ENCODE peak calls at places on chromosomes 4 and X, in five cellular contexts. J is lung; I is cardiac muscle cell; H is SK-N-SH; P is CD8-positive, alpha-beta T cell. M is an unnamed sample.
A peak's percentile ranks its signal among the peaks of the same experiment; 100 is the strongest.

GRCh38 chr4:38322709-38323108 is 341.3 kb upstream of the KLF3 start:
- DNase-seq in J (no peak), I (peak; percentile 89), H (no peak), P (no peak), M (no peak)

GRCh38 chrX:25389276-25389675 is 373.5 kb upstream of the ARX start:
- DNase-seq in J (no peak), I (no peak), H (no peak), P (no peak), M (no peak)

GRCh38 chr4:1195109-1195671 is 22.8 kb upstream of the SPON2 start:
- DNase-seq in J (no peak), I (no peak), H (peak; percentile 43), P (no peak), M (no peak)

GRCh38 chr4:94354474-94354896 is 11.8 kb upstream of the HPGDS start:
- DNase-seq in J (no peak), I (no peak), H (no peak), P (no peak), M (no peak)

GRCh38 chrX:113510586-113510985 is 670.0 kb upstream of the AMOT start:
- DNase-seq in J (no peak), I (peak; percentile 9), H (no peak), P (no peak), M (no peak)

GRCh38 chr4:70946944-70947343 is 44.8 kb downstream of the MOB1B start:
- DNase-seq in J (no peak), I (no peak), H (no peak), P (no peak), M (no peak)

GRCh38 chr4:101334963-101335572 is 12.3 kb downstream of the PPP3CA start:
- DNase-seq in J (no peak), I (peak; percentile 31), H (no peak), P (no peak), M (no peak)

GRCh38 chr4:910366-911091 is 21.6 kb downstream of the GAK start:
- DNase-seq in J (no peak), I (no peak), H (no peak), P (no peak), M (no peak)

GRCh38 chrX:115896362-115896761 is 274.2 kb upstream of the AGTR2 start:
- DNase-seq in J (peak; percentile 22), I (no peak), H (no peak), P (no peak), M (no peak)

GRCh38 chrX:19127649-19128168 is 5.4 kb upstream of the ADGRG2 start:
- DNase-seq in J (no peak), I (peak; percentile 69), H (no peak), P (no peak), M (no peak)

GRCh38 chr4:54547299-54548097 is 110.3 kb upstream of the KIT start:
- DNase-seq in J (no peak), I (no peak), H (no peak), P (no peak), M (no peak)

GRCh38 chr4:82090717-82091116 is 283.1 kb downstream of the HNRNPD start:
- DNase-seq in J (no peak), I (no peak), H (no peak), P (no peak), M (no peak)

GRCh38 chr4:85783483-85783882 is 308.5 kb downstream of the ARHGAP24 start:
- DNase-seq in J (no peak), I (peak; percentile 87), H (no peak), P (no peak), M (no peak)

GRCh38 chr4:36178489-36178888 is 65.8 kb downstream of the ARAP2 start:
- DNase-seq in J (no peak), I (no peak), H (no peak), P (no peak), M (no peak)

GRCh38 chrX:136731798-136732197 is 48.9 kb downstream of the ARHGEF6 start:
- DNase-seq in J (no peak), I (no peak), H (no peak), P (no peak), M (no peak)

GRCh38 chr4:102843938-102844337 is 16.6 kb upstream of the UBE2D3 start:
- DNase-seq in J (no peak), I (no peak), H (peak; percentile 45), P (no peak), M (no peak)

GRCh38 chr4:26806331-26806730 is 54.3 kb upstream of the STIM2 start:
- DNase-seq in J (no peak), I (no peak), H (no peak), P (no peak), M (no peak)

GRCh38 chrX:132651411-132652086 is 162.7 kb upstream of the MBNL3 start:
- DNase-seq in J (no peak), I (no peak), H (no peak), P (no peak), M (no peak)

GRCh38 chr4:82240410-82240809 is 133.4 kb downstream of the HNRNPD start:
- DNase-seq in J (no peak), I (no peak), H (no peak), P (no peak), M (no peak)

GRCh38 chr4:83771113-83771705 is 235.3 kb downstream of the GPAT3 start:
- DNase-seq in J (peak; percentile 34), I (peak; percentile 65), H (peak; percentile 6), P (no peak), M (no peak)

GRCh38 chrX:13748486-13748885 is 13.9 kb downstream of the OFD1 start:
- DNase-seq in J (no peak), I (no peak), H (no peak), P (no peak), M (no peak)

GRCh38 chrX:68238568-68238967 is 194.7 kb downstream of the OPHN1 start:
- DNase-seq in J (no peak), I (no peak), H (peak; percentile 2), P (no peak), M (no peak)

GRCh38 chrX:140918398-140919043 is 83.9 kb upstream of the SPANXB1 start:
- DNase-seq in J (peak; percentile 37), I (peak; percentile 82), H (peak; percentile 36), P (peak; percentile 17), M (no peak)

GRCh38 chrX:130125090-130125489 is 14.8 kb upstream of the ELF4 start:
- DNase-seq in J (no peak), I (peak; percentile 94), H (peak; percentile 71), P (no peak), M (no peak)

GRCh38 chrX:71198066-71198465 is 25.0 kb upstream of the GJB1 start:
- DNase-seq in J (no peak), I (peak; percentile 20), H (no peak), P (no peak), M (peak; percentile 30)

GRCh38 chr4:27048350-27049100 is 187.9 kb downstream of the STIM2 start:
- DNase-seq in J (no peak), I (peak; percentile 36), H (peak; percentile 46), P (no peak), M (no peak)

GRCh38 chr4:183571350-183572076 is 66.7 kb downstream of the ING2 start:
- DNase-seq in J (peak; percentile 88), I (peak; percentile 25), H (peak; percentile 27), P (no peak), M (no peak)

GRCh38 chr4:6910960-6911874 is 1.6 kb downstream of the TBC1D14 start:
- DNase-seq in J (no peak), I (no peak), H (no peak), P (no peak), M (no peak)

GRCh38 chr4:6909970-6910339 is 329 bp downstream of the TBC1D14 start:
- DNase-seq in J (no peak), I (no peak), H (no peak), P (peak; percentile 45), M (no peak)

GRCh38 chr4:6908397-6909112 is 1.1 kb upstream of the TBC1D14 start:
- DNase-seq in J (no peak), I (peak; percentile 69), H (peak; percentile 58), P (no peak), M (no peak)

GRCh38 chr4:6909113-6909969 is at the start of gene TBC1D14:
- DNase-seq in J (peak; percentile 89), I (peak; percentile 89), H (peak; percentile 98), P (peak; percentile 84), M (peak; percentile 89)

GRCh38 chr4:6910340-6910959 is 824 bp downstream of the TBC1D14 start:
- DNase-seq in J (no peak), I (no peak), H (peak; percentile 51), P (no peak), M (no peak)
- TF ChIP-seq CTCF in J (no peak), I (peak; percentile 16), H (peak; percentile 20), P (peak; percentile 40), M (no peak)

DNA sequence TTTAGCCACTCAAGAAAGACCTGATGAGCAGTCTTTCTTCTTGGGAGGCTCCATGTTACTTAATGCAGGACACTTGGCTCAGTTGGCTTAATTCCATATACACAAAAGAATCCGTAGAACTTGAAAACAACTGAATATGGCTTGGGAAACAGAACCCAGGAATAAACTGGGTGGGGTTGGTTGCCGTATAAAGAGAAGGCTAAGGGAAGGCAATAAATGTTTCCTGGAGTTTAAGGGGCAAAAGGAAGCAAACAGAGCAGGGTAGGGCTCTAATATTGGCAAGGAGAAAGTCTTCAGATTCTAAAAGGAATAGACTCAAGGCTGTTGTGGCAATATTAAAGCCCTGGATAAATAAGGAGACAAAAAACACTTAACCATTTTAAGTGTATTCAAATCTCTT is 8.4 kb downstream of the TNMD start:
- DNase-seq in J (no peak), I (no peak), H (no peak), P (no peak), M (no peak)
- H3K4me3 ChIP-seq in J (no peak overlapping the region), I (no peak overlapping the region), H (no peak overlapping the region), P (no peak overlapping the region), M (no peak overlapping the region)

GRCh38 chr4:107034982-107035710 is 967 bp downstream of the DKK2 start:
- DNase-seq in J (no peak), I (peak; percentile 29), H (peak; percentile 53), P (no peak), M (no peak)

GRCh38 chr4:107035711-107036601 is at the start of gene DKK2:
- DNase-seq in J (peak; percentile 28), I (peak; percentile 33), H (peak; percentile 40), P (no peak), M (no peak)

GRCh38 chr4:107036602-107037151 is 564 bp upstream of the DKK2 start:
- DNase-seq in J (no peak), I (no peak), H (peak; percentile 33), P (no peak), M (no peak)

GRCh38 chr4:107034091-107034698 is 1.9 kb downstream of the DKK2 start:
- DNase-seq in J (peak; percentile 28), I (peak; percentile 26), H (peak; percentile 77), P (no peak), M (no peak)

GRCh38 chr4:107037188-107037587 is 1.1 kb upstream of the DKK2 start:
- DNase-seq in J (no peak), I (peak; percentile 53), H (peak; percentile 67), P (no peak), M (no peak)
- TF ChIP-seq CTCF in J (no peak), I (peak; percentile 73), H (peak; percentile 81), P (no peak), M (peak; percentile 56)

GRCh38 chr4:25786497-25787065 is 76.2 kb downstream of the SEL1L3 start:
- DNase-seq in J (no peak), I (no peak), H (no peak), P (no peak), M (no peak)

GRCh38 chr4:25782482-25782881 is 80.3 kb downstream of the SEL1L3 start:
- DNase-seq in J (no peak), I (no peak), H (no peak), P (no peak), M (no peak)

GRCh38 chr4:25787891-25788331 is 74.9 kb downstream of the SEL1L3 start:
- DNase-seq in J (peak; percentile 35), I (peak; percentile 36), H (no peak), P (no peak), M (no peak)

GRCh38 chr4:25788839-25789238 is 73.9 kb downstream of the SEL1L3 start:
- DNase-seq in J (no peak), I (no peak), H (no peak), P (no peak), M (no peak)

GRCh38 chr4:25783943-25784342 is 78.8 kb downstream of the SEL1L3 start:
- DNase-seq in J (no peak), I (peak; percentile 47), H (no peak), P (no peak), M (no peak)
- H3K4me3 ChIP-seq in J (no peak overlapping the region), I (no peak overlapping the region), H (no peak overlapping the region), P (no peak overlapping the region), M (no peak overlapping the region)